ENCODE peak calls at places on chromosomes 1 and 21, in seven cellular contexts. W, B, C, U, Q, K and E are unnamed samples.

GRCh38 chr1:238060046-238060445 is 169.3 kb upstream of the ZP4 start:
- DNase-seq in W (no peak), B (no peak), C (no peak), K (no peak), Q (no peak), U (no peak), E (no peak)

GRCh38 chr1:184593612-184594011 is 161.0 kb downstream of the EDEM3 start:
- DNase-seq in K (no peak), Q (no peak), W (no peak), B (no peak), C (peak; percentile 19), U (no peak), E (no peak)

GRCh38 chr21:14403681-14404318 is 20.9 kb upstream of the HSPA13 start:
- DNase-seq in Q (peak; percentile 47), C (peak; percentile 37), U (no peak), K (no peak), B (peak; percentile 39), W (no peak), E (no peak)

GRCh38 chr1:8040586-8040985 is 14.5 kb upstream of the ERRFI1 start:
- DNase-seq in U (no peak), C (peak; percentile 98), Q (peak; percentile 85), W (peak; percentile 90), B (peak; percentile 95), K (no peak), E (no peak)

GRCh38 chr1:184866991-184867788 is 107.1 kb downstream of the NIBAN1 start:
- DNase-seq in K (peak; percentile 50), C (peak; percentile 88), Q (no peak), B (peak; percentile 96), U (no peak), W (no peak), E (peak; percentile 29)

GRCh38 chr1:168285419-168285790 is 4.7 kb downstream of the TBX19 start:
- DNase-seq in Q (no peak), U (no peak), W (no peak), K (no peak), B (no peak), C (no peak), E (no peak)

GRCh38 chr1:115255154-115255553 is 82.9 kb downstream of the NGF start:
- DNase-seq in Q (no peak), C (peak; percentile 81), U (no peak), K (no peak), W (no peak), B (peak; percentile 87), E (no peak)

GRCh38 chr1:210586785-210587184 is 258.1 kb downstream of the HHAT start:
- DNase-seq in C (no peak), K (no peak), Q (no peak), W (no peak), U (peak; percentile 61), B (peak; percentile 47), E (no peak)

GRCh38 chr1:202283379-202283844 is 58.3 kb downstream of the UBE2T start:
- DNase-seq in K (no peak), Q (peak; percentile 57), C (peak; percentile 93), B (peak; percentile 93), W (peak; percentile 72), U (no peak), E (no peak)